ENCODE peak calls at places on chromosomes 3 and 15, in six cellular contexts. One of them, this sample, is unnamed.

GRCh38 chr3:122697952-122698625 is 17.4 kb downstream of the PARP14 start:
- DNase-seq in tibial artery: no peak
- DNase-seq in iPS DF 6.9: no peak
- DNase-seq in mesendoderm: no peak
- DNase-seq in naive thymus-derived CD4-positive, alpha-beta T cell: no peak
- DNase-seq in IMR-90: no peak
- DNase-seq in this sample: no peak

GRCh38 chr3:54215521-54215920 is 93.2 kb downstream of the CACNA2D3 start:
- DNase-seq in mesendoderm: no peak
- DNase-seq in tibial artery: no peak
- DNase-seq in naive thymus-derived CD4-positive, alpha-beta T cell: no peak
- DNase-seq in IMR-90: no peak
- DNase-seq in iPS DF 6.9: no peak
- DNase-seq in this sample: no peak

GRCh38 chr3:185726254-185726967 is 98.4 kb downstream of the IGF2BP2 start:
- DNase-seq in IMR-90: no peak
- DNase-seq in naive thymus-derived CD4-positive, alpha-beta T cell: no peak
- DNase-seq in iPS DF 6.9: no peak
- DNase-seq in tibial artery: no peak
- DNase-seq in mesendoderm: no peak
- DNase-seq in this sample: peak

GRCh38 chr3:3799173-3800075 is at the start of gene LRRN1:
- DNase-seq in tibial artery: peak
- DNase-seq in iPS DF 6.9: peak
- DNase-seq in mesendoderm: peak
- DNase-seq in IMR-90: no peak
- DNase-seq in naive thymus-derived CD4-positive, alpha-beta T cell: peak
- DNase-seq in this sample: peak

GRCh38 chr3:128052831-128053419 is 688 bp downstream of the SEC61A1 start:
- DNase-seq in tibial artery: no peak
- DNase-seq in mesendoderm: no peak
- DNase-seq in iPS DF 6.9: no peak
- DNase-seq in naive thymus-derived CD4-positive, alpha-beta T cell: no peak
- DNase-seq in IMR-90: no peak
- DNase-seq in this sample: no peak

GRCh38 chr3:123733341-123733740 is 148.5 kb upstream of the HACD2 start:
- DNase-seq in tibial artery: no peak
- DNase-seq in naive thymus-derived CD4-positive, alpha-beta T cell: no peak
- DNase-seq in iPS DF 6.9: no peak
- DNase-seq in IMR-90: no peak
- DNase-seq in mesendoderm: no peak
- DNase-seq in this sample: no peak

GRCh38 chr15:66766282-66767228 is 64.5 kb downstream of the SMAD6 start:
- DNase-seq in iPS DF 6.9: no peak
- DNase-seq in IMR-90: peak
- DNase-seq in naive thymus-derived CD4-positive, alpha-beta T cell: no peak
- DNase-seq in tibial artery: no peak
- DNase-seq in mesendoderm: no peak
- DNase-seq in this sample: no peak

GRCh38 chr3:30437172-30437571 is 169.2 kb upstream of the TGFBR2 start:
- DNase-seq in naive thymus-derived CD4-positive, alpha-beta T cell: no peak
- DNase-seq in mesendoderm: peak
- DNase-seq in tibial artery: peak
- DNase-seq in iPS DF 6.9: no peak
- DNase-seq in IMR-90: peak
- DNase-seq in this sample: peak

GRCh38 chr3:59777559-59778178 is 727.8 kb upstream of the CFAP20DC start:
- DNase-seq in naive thymus-derived CD4-positive, alpha-beta T cell: no peak
- DNase-seq in tibial artery: no peak
- DNase-seq in mesendoderm: no peak
- DNase-seq in iPS DF 6.9: no peak
- DNase-seq in IMR-90: no peak
- DNase-seq in this sample: no peak

GRCh38 chr15:65334586-65335231 is 30.2 kb downstream of the RNU5B-1 start:
- DNase-seq in naive thymus-derived CD4-positive, alpha-beta T cell: no peak
- DNase-seq in tibial artery: no peak
- DNase-seq in IMR-90: no peak
- DNase-seq in iPS DF 6.9: no peak
- DNase-seq in mesendoderm: peak
- DNase-seq in this sample: no peak

GRCh38 chr3:46406786-46407611 is at the start of the genes CCR5AS and CCRL2:
- DNase-seq in mesendoderm: peak
- DNase-seq in tibial artery: peak
- DNase-seq in iPS DF 6.9: no peak
- DNase-seq in naive thymus-derived CD4-positive, alpha-beta T cell: peak
- DNase-seq in IMR-90: peak
- DNase-seq in this sample: peak

GRCh38 chr15:95259513-95259912 is 1028.2 kb downstream of the MCTP2 start:
- DNase-seq in tibial artery: peak
- DNase-seq in iPS DF 6.9: peak
- DNase-seq in IMR-90: peak
- DNase-seq in mesendoderm: peak
- DNase-seq in naive thymus-derived CD4-positive, alpha-beta T cell: peak
- DNase-seq in this sample: peak

GRCh38 chr3:172824229-172824628 is 73.7 kb downstream of the ECT2 start:
- DNase-seq in iPS DF 6.9: no peak
- DNase-seq in mesendoderm: peak
- DNase-seq in naive thymus-derived CD4-positive, alpha-beta T cell: no peak
- DNase-seq in tibial artery: no peak
- DNase-seq in IMR-90: no peak
- DNase-seq in this sample: no peak

GRCh38 chr3:169493512-169494141 is 169.9 kb downstream of the MECOM start:
- DNase-seq in iPS DF 6.9: no peak
- DNase-seq in naive thymus-derived CD4-positive, alpha-beta T cell: no peak
- DNase-seq in mesendoderm: no peak
- DNase-seq in IMR-90: no peak
- DNase-seq in tibial artery: no peak
- DNase-seq in this sample: no peak

GRCh38 chr15:45179221-45179985 is 8.4 kb downstream of the SHF start:
- DNase-seq in mesendoderm: peak
- DNase-seq in tibial artery: no peak
- DNase-seq in naive thymus-derived CD4-positive, alpha-beta T cell: peak
- DNase-seq in IMR-90: no peak
- DNase-seq in iPS DF 6.9: no peak
- DNase-seq in this sample: peak

GRCh38 chr15:42021593-42021992 is 751 bp upstream of the PLA2G4E start:
- DNase-seq in iPS DF 6.9: no peak
- DNase-seq in tibial artery: no peak
- DNase-seq in mesendoderm: no peak
- DNase-seq in naive thymus-derived CD4-positive, alpha-beta T cell: no peak
- DNase-seq in IMR-90: no peak
- DNase-seq in this sample: no peak

GRCh38 chr3:149487598-149488197 is 13.2 kb downstream of the TM4SF4 start:
- DNase-seq in mesendoderm: peak
- DNase-seq in IMR-90: no peak
- DNase-seq in naive thymus-derived CD4-positive, alpha-beta T cell: no peak
- DNase-seq in tibial artery: no peak
- DNase-seq in iPS DF 6.9: no peak
- DNase-seq in this sample: peak

GRCh38 chr3:98812851-98813374 is 49.8 kb downstream of the ST3GAL6 start:
- DNase-seq in iPS DF 6.9: no peak
- DNase-seq in tibial artery: no peak
- DNase-seq in IMR-90: peak
- DNase-seq in naive thymus-derived CD4-positive, alpha-beta T cell: no peak
- DNase-seq in mesendoderm: peak
- DNase-seq in this sample: no peak

GRCh38 chr3:13934813-13935212 is 54.9 kb upstream of the WNT7A start:
- DNase-seq in naive thymus-derived CD4-positive, alpha-beta T cell: no peak
- DNase-seq in tibial artery: no peak
- DNase-seq in IMR-90: no peak
- DNase-seq in iPS DF 6.9: no peak
- DNase-seq in mesendoderm: no peak
- DNase-seq in this sample: no peak

GRCh38 chr3:13935494-13936094 is 55.7 kb upstream of the WNT7A start:
- DNase-seq in tibial artery: no peak
- DNase-seq in iPS DF 6.9: no peak
- DNase-seq in mesendoderm: no peak
- DNase-seq in IMR-90: no peak
- DNase-seq in naive thymus-derived CD4-positive, alpha-beta T cell: no peak
- DNase-seq in this sample: no peak

GRCh38 chr3:13934315-13934714 is 54.4 kb upstream of the WNT7A start:
- DNase-seq in naive thymus-derived CD4-positive, alpha-beta T cell: no peak
- DNase-seq in tibial artery: no peak
- DNase-seq in IMR-90: no peak
- DNase-seq in iPS DF 6.9: no peak
- DNase-seq in mesendoderm: no peak
- DNase-seq in this sample: no peak

GRCh38 chr3:13939206-13939605 is 59.3 kb upstream of the WNT7A start:
- DNase-seq in iPS DF 6.9: no peak
- DNase-seq in naive thymus-derived CD4-positive, alpha-beta T cell: no peak
- DNase-seq in IMR-90: no peak
- DNase-seq in tibial artery: no peak
- DNase-seq in mesendoderm: no peak
- DNase-seq in this sample: no peak

GRCh38 chr3:13937131-13937530 is 57.3 kb upstream of the WNT7A start:
- DNase-seq in iPS DF 6.9: no peak
- DNase-seq in mesendoderm: no peak
- DNase-seq in IMR-90: no peak
- DNase-seq in naive thymus-derived CD4-positive, alpha-beta T cell: no peak
- DNase-seq in tibial artery: no peak
- DNase-seq in this sample: no peak
- H3K4me3 ChIP-seq in iPS DF 6.9: no peak
- H3K4me3 ChIP-seq in mesendoderm: no peak
- H3K4me3 ChIP-seq in IMR-90: no peak
- H3K4me3 ChIP-seq in naive thymus-derived CD4-positive, alpha-beta T cell: no peak
- H3K4me3 ChIP-seq in tibial artery: no peak
- H3K4me3 ChIP-seq in this sample: no peak

DNA sequence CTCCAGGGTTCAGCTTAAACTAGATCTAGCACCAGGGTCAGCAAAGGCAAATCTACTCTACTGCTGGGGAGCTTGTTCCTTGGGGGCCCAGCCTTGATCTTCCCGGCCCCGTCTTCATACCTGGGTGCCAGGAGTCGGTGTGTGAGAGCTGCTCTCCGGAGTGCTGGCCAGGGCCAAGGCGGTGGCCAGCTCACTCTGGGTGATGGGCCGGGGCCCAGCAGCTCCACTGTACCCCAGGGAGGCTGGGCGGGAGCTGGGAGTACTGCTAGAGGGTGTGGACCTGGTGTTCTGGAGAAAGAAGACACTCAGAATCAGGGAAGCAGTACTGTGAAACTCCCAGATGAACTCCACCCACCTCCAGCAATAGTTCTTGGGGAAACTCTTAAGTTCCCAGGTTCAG is 11.9 kb downstream of the UBL7 start:
- DNase-seq in IMR-90: no peak
- DNase-seq in iPS DF 6.9: no peak
- DNase-seq in mesendoderm: no peak
- DNase-seq in naive thymus-derived CD4-positive, alpha-beta T cell: no peak
- DNase-seq in tibial artery: peak
- DNase-seq in this sample: no peak
- H3K27ac ChIP-seq in IMR-90: no peak
- H3K27ac ChIP-seq in iPS DF 6.9: no peak
- H3K27ac ChIP-seq in mesendoderm: no peak
- H3K27ac ChIP-seq in naive thymus-derived CD4-positive, alpha-beta T cell: no peak
- H3K27ac ChIP-seq in tibial artery: no peak
- H3K27ac ChIP-seq in this sample: no peak

GRCh38 chr15:78203346-78204225 is 30.8 kb downstream of the ACSBG1 start:
- DNase-seq in iPS DF 6.9: no peak
- DNase-seq in naive thymus-derived CD4-positive, alpha-beta T cell: no peak
- DNase-seq in tibial artery: no peak
- DNase-seq in mesendoderm: no peak
- DNase-seq in IMR-90: no peak
- DNase-seq in this sample: peak
- H3K4me3 ChIP-seq in iPS DF 6.9: no peak
- H3K4me3 ChIP-seq in naive thymus-derived CD4-positive, alpha-beta T cell: no peak
- H3K4me3 ChIP-seq in tibial artery: no peak
- H3K4me3 ChIP-seq in mesendoderm: no peak
- H3K4me3 ChIP-seq in IMR-90: no peak
- H3K4me3 ChIP-seq in this sample: no peak

GRCh38 chr15:53033709-53034108 is 243.6 kb upstream of the ONECUT1 start:
- DNase-seq in tibial artery: no peak
- DNase-seq in mesendoderm: no peak
- DNase-seq in iPS DF 6.9: no peak
- DNase-seq in IMR-90: no peak
- DNase-seq in naive thymus-derived CD4-positive, alpha-beta T cell: no peak
- DNase-seq in this sample: no peak
- H3K27ac ChIP-seq in tibial artery: no peak
- H3K27ac ChIP-seq in mesendoderm: no peak
- H3K27ac ChIP-seq in iPS DF 6.9: no peak
- H3K27ac ChIP-seq in IMR-90: no peak
- H3K27ac ChIP-seq in naive thymus-derived CD4-positive, alpha-beta T cell: no peak
- H3K27ac ChIP-seq in this sample: no peak

GRCh38 chr3:155745795-155746550 is 1.1 kb upstream of the PLCH1 start:
- DNase-seq in iPS DF 6.9: no peak
- DNase-seq in naive thymus-derived CD4-positive, alpha-beta T cell: peak
- DNase-seq in mesendoderm: peak
- DNase-seq in IMR-90: no peak
- DNase-seq in tibial artery: no peak
- DNase-seq in this sample: peak
- H3K4me3 ChIP-seq in iPS DF 6.9: peak
- H3K4me3 ChIP-seq in naive thymus-derived CD4-positive, alpha-beta T cell: no peak
- H3K4me3 ChIP-seq in mesendoderm: no peak
- H3K4me3 ChIP-seq in IMR-90: no peak
- H3K4me3 ChIP-seq in tibial artery: peak
- H3K4me3 ChIP-seq in this sample: peak

DNA sequence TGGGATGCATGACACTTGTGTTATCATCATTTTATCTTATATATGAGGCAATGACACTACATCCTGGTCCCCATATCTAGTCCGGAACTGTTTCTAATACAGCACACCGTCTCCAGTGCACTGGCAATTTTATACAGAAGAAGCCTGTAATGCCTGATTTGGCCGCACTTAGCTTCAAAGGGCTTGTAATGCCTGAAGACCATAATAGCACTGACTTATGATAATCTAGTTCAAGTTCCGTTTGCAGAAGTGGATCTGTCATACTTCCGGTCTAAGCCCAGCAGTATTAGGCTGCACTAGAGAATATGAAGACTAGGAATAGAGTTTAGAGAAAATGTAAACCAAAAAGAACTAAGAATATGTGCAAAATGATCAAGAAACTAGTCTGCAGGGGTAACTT is 1.3 kb downstream of the BNIP2 start:
- DNase-seq in tibial artery: no peak
- DNase-seq in IMR-90: peak
- DNase-seq in naive thymus-derived CD4-positive, alpha-beta T cell: no peak
- DNase-seq in mesendoderm: no peak
- DNase-seq in iPS DF 6.9: no peak
- DNase-seq in this sample: no peak
- H3K27ac ChIP-seq in tibial artery: peak
- H3K27ac ChIP-seq in IMR-90: peak
- H3K27ac ChIP-seq in naive thymus-derived CD4-positive, alpha-beta T cell: peak
- H3K27ac ChIP-seq in mesendoderm: no peak
- H3K27ac ChIP-seq in iPS DF 6.9: no peak
- H3K27ac ChIP-seq in this sample: no peak

GRCh38 chr3:190158261-190158660 is 37.6 kb upstream of the P3H2 start:
- DNase-seq in IMR-90: no peak
- DNase-seq in tibial artery: no peak
- DNase-seq in naive thymus-derived CD4-positive, alpha-beta T cell: no peak
- DNase-seq in mesendoderm: no peak
- DNase-seq in iPS DF 6.9: no peak
- DNase-seq in this sample: no peak
- H3K4me3 ChIP-seq in IMR-90: no peak
- H3K4me3 ChIP-seq in tibial artery: no peak
- H3K4me3 ChIP-seq in naive thymus-derived CD4-positive, alpha-beta T cell: no peak
- H3K4me3 ChIP-seq in mesendoderm: no peak
- H3K4me3 ChIP-seq in iPS DF 6.9: no peak
- H3K4me3 ChIP-seq in this sample: no peak

This sample was measured in SJCRH30.